ENCODE peak calls at places on chromosomes 2 and 18, in four cellular contexts. E is ascending aorta, G is MM.1S, R is K562. C is an unnamed sample.

GRCh38 chr2:144331652-144332355 is 188.1 kb downstream of the ZEB2 start:
- DNase-seq in E (peak; percentile 84), G (no peak), R (no peak), C (peak; percentile 69)

GRCh38 chr2:184628051-184628450 is 29.7 kb downstream of the ZNF804A start:
- DNase-seq in E (no peak), G (no peak), R (no peak), C (peak; percentile 61)

GRCh38 chr2:54570925-54571694 is 115.0 kb downstream of the SPTBN1 start:
- DNase-seq in E (peak; percentile 76), G (peak; percentile 80), R (peak; percentile 83), C (peak; percentile 98)

GRCh38 chr18:42340423-42341009 is 385.5 kb downstream of the PIK3C3 start:
- DNase-seq in E (no peak), G (no peak), R (no peak), C (no peak)

GRCh38 chr2:124489686-124490085 is 464.6 kb downstream of the CNTNAP5 start:
- DNase-seq in E (no peak), G (no peak), R (no peak), C (no peak)

GRCh38 chr18:47993409-47993808 is 63.0 kb upstream of the SMAD2 start:
- DNase-seq in E (no peak), G (no peak), R (no peak), C (no peak)

GRCh38 chr18:13323186-13323585 is 104.6 kb downstream of the LDLRAD4 start:
- DNase-seq in E (no peak), G (no peak), R (no peak), C (no peak)

GRCh38 chr18:77062518-77063003 is 70.0 kb downstream of the MBP start:
- DNase-seq in E (no peak), G (peak; percentile 93), R (no peak), C (no peak)

GRCh38 chr2:120625865-120626560 is 109.7 kb upstream of the GLI2 start:
- DNase-seq in E (peak; percentile 86), G (no peak), R (no peak), C (no peak)

GRCh38 chr2:120983344-120983743 is 247.7 kb downstream of the GLI2 start:
- DNase-seq in E (no peak), G (no peak), R (no peak), C (no peak)

GRCh38 chr18:28666216-28666615 is 489.3 kb upstream of the CDH2 start:
- DNase-seq in E (no peak), G (no peak), R (no peak), C (no peak)

GRCh38 chr2:156099382-156099781 is 233.1 kb downstream of the NR4A2 start:
- DNase-seq in E (no peak), G (no peak), R (no peak), C (no peak)

GRCh38 chr2:26185304-26185928 is 12.5 kb downstream of the GAREM2 start:
- DNase-seq in E (no peak), G (no peak), R (no peak), C (no peak)

GRCh38 chr2:209609531-209609930 is 162.1 kb upstream of the UNC80 start:
- DNase-seq in E (no peak), G (no peak), R (no peak), C (no peak)

GRCh38 chr2:152320814-152321213 is 14.2 kb upstream of the FMNL2 start:
- DNase-seq in E (no peak), G (no peak), R (no peak), C (no peak)

GRCh38 chr2:217517402-217517801 is 485.4 kb downstream of the TNS1 start:
- DNase-seq in E (no peak), G (no peak), R (no peak), C (no peak)

GRCh38 chr2:235063501-235063961 is 111.7 kb downstream of the SH3BP4 start:
- DNase-seq in E (no peak), G (no peak), R (no peak), C (no peak)

GRCh38 chr2:159010963-159011362 is 42.5 kb downstream of the TANC1 start:
- DNase-seq in E (no peak), G (no peak), R (no peak), C (no peak)

GRCh38 chr2:189281151-189281550 is 101.6 kb upstream of the COL5A2 start:
- DNase-seq in E (no peak), G (no peak), R (no peak), C (no peak)

GRCh38 chr2:120691410-120691809 is 44.3 kb upstream of the GLI2 start:
- DNase-seq in E (no peak), G (no peak), R (no peak), C (no peak)

GRCh38 chr2:162164802-162165201 is 12.8 kb upstream of the GCG start:
- DNase-seq in E (no peak), G (no peak), R (no peak), C (no peak)

DNA sequence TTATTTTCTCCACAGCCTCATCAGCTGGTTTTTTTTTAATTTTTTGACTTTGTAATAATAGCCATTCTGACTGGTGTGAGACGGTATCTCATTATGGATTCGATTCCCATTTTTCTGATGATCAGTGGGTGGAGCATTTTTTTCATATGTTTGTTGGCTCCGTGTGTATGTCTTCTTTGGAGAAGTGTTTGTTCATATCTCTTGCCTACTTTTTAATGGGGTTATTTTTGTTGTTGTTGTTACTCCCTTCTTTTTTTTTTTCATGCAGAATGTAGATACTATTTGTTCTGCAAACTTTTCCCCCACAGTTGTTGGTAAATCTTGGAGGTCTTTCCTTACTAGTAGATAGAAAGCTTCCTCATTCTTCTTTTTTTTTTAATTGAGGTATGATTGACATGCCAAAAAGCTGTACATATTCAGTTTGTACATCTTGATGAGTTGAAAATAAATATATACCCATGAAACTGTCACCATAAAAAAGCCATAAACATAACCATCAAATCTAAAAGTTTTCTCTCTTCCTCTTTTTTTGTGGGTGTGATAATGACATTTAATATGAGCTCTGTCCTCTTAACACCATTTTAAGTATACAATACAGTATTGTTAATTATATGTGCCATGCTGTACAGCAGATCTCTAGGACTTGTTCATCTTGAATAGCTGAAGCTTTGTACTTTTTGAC is 21.8 kb upstream of the NT5DC4 start:
- DNase-seq in E (no peak), G (no peak), R (no peak), C (no peak)
- H3K4me3 ChIP-seq in E (no peak overlapping the region), G (no peak overlapping the region), R (no peak overlapping the region), C (no peak overlapping the region)

GRCh38 chr2:100748673-100749072 is 71.3 kb upstream of the NPAS2 start:
- DNase-seq in E (no peak), G (no peak), R (no peak), C (no peak)
- H3K4me3 ChIP-seq in E (no peak overlapping the region), G (no peak overlapping the region), R (no peak overlapping the region), C (no peak overlapping the region)

GRCh38 chr2:95359501-95359930 is 43.0 kb upstream of the FAHD2A start:
- DNase-seq in E (peak; percentile 46), G (no peak), R (no peak), C (no peak)
- H3K4me3 ChIP-seq in E (no peak overlapping the region), G (no peak overlapping the region), R (no peak overlapping the region), C (no peak overlapping the region)

GRCh38 chr2:62202729-62203128 is 6.8 kb downstream of the B3GNT2 start:
- DNase-seq in E (no peak), G (no peak), R (peak; percentile 54), C (no peak)

GRCh38 chr2:62200291-62200841 is 4.5 kb downstream of the B3GNT2 start:
- DNase-seq in E (no peak), G (peak; percentile 34), R (no peak), C (no peak)

GRCh38 chr2:62200868-62201267 is 5.0 kb downstream of the B3GNT2 start:
- DNase-seq in E (no peak), G (no peak), R (no peak), C (no peak)

GRCh38 chr2:62202019-62202722 is 6.3 kb downstream of the B3GNT2 start:
- DNase-seq in E (no peak), G (no peak), R (peak; percentile 46), C (no peak)

GRCh38 chr2:62201307-62201706 is 5.4 kb downstream of the B3GNT2 start:
- DNase-seq in E (no peak), G (no peak), R (no peak), C (no peak)
- H3K4me3 ChIP-seq in E (no peak overlapping the region), G (no peak overlapping the region), R (no peak overlapping the region), C (no peak overlapping the region)